ENCODE peak calls at places on chromosome 5, in five cellular contexts. U, F, T, X and Z are unnamed samples.

GRCh38 chr5:1537166-1538154 is 13.7 kb upstream of the LPCAT1 start:
- DNase-seq in U (no peak), F (peak), T (no peak), X (no peak), Z (no peak)

GRCh38 chr5:1279443-1280151 is 15.3 kb downstream of the TERT start:
- DNase-seq in U (no peak), F (no peak), T (no peak), X (no peak), Z (no peak)

GRCh38 chr5:75367401-75367800 is 30.4 kb downstream of the HMGCR start:
- DNase-seq in U (no peak), F (no peak), T (no peak), X (no peak), Z (peak)

GRCh38 chr5:14153932-14154646 is 10.9 kb downstream of the TRIO start:
- DNase-seq in U (no peak), F (no peak), T (no peak), X (no peak), Z (peak)

GRCh38 chr5:53411388-53411787 is 69.0 kb upstream of the FST start:
- DNase-seq in U (no peak), F (no peak), T (no peak), X (no peak), Z (peak)

GRCh38 chr5:127912411-127912810 is 171.2 kb upstream of the SLC12A2 start:
- DNase-seq in U (no peak), F (no peak), T (no peak), X (no peak), Z (no peak)

GRCh38 chr5:55636711-55637110 is 75.4 kb downstream of the SLC38A9 start:
- DNase-seq in U (no peak), F (no peak), T (peak), X (no peak), Z (peak)

GRCh38 chr5:947626-948471 is 55.2 kb downstream of the TRIP13 start:
- DNase-seq in U (no peak), F (no peak), T (no peak), X (no peak), Z (no peak)

GRCh38 chr5:163506726-163507125 is 1.3 kb downstream of the MAT2B start:
- DNase-seq in U (no peak), F (no peak), T (no peak), X (no peak), Z (peak)

GRCh38 chr5:151498395-151499155 is 51.2 kb downstream of the SLC36A1 start:
- DNase-seq in U (no peak), F (no peak), T (no peak), X (no peak), Z (no peak)

GRCh38 chr5:103093727-103094126 is 26.2 kb downstream of the GIN1 start:
- DNase-seq in U (no peak), F (no peak), T (no peak), X (no peak), Z (no peak)

GRCh38 chr5:115838885-115839518 is 2.4 kb downstream of the ATG12 start:
- DNase-seq in U (peak), F (no peak), T (peak), X (peak), Z (peak)

GRCh38 chr5:16504571-16504970 is 39.0 kb upstream of the ZNF622 start:
- DNase-seq in U (no peak), F (no peak), T (no peak), X (no peak), Z (no peak)

GRCh38 chr5:56585973-56586740 is 229.2 kb upstream of the MAP3K1 start:
- DNase-seq in U (no peak), F (no peak), T (no peak), X (no peak), Z (peak)

GRCh38 chr5:172540099-172540870 is 86.0 kb upstream of the SH3PXD2B start:
- DNase-seq in U (no peak), F (peak), T (no peak), X (no peak), Z (no peak)

GRCh38 chr5:144958002-144958401 is 787.3 kb downstream of the KCTD16 start:
- DNase-seq in U (no peak), F (no peak), T (no peak), X (no peak), Z (no peak)

GRCh38 chr5:74767579-74767913 is 497 bp downstream of the NSA2 start:
- DNase-seq in U (no peak), F (no peak), T (peak), X (no peak), Z (peak)

GRCh38 chr5:90549223-90549622 is 9.4 kb upstream of the ADGRV1 start:
- DNase-seq in U (no peak), F (no peak), T (no peak), X (no peak), Z (no peak)

GRCh38 chr5:23468658-23469057 is 38.8 kb upstream of the PRDM9 start:
- DNase-seq in U (no peak), F (no peak), T (no peak), X (no peak), Z (no peak)

GRCh38 chr5:107893642-107894041 is 222.9 kb upstream of the EFNA5 start:
- DNase-seq in U (no peak), F (no peak), T (no peak), X (no peak), Z (peak)

GRCh38 chr5:171149772-171150171 is 159.3 kb upstream of the TLX3 start:
- DNase-seq in U (no peak), F (no peak), T (no peak), X (no peak), Z (no peak)

GRCh38 chr5:35617060-35617434 is 616 bp upstream of the SPEF2 start:
- DNase-seq in U (no peak), F (no peak), T (no peak), X (no peak), Z (no peak)

GRCh38 chr5:60473654-60474053 is 226.3 kb downstream of the DEPDC1B start:
- DNase-seq in U (no peak), F (no peak), T (peak), X (no peak), Z (no peak)
- TF ChIP-seq USF2 in U (no peak), F (no peak), T (no peak), X (no peak), Z (no peak)

GRCh38 chr5:81787843-81788242 is 36.9 kb upstream of the SSBP2 start:
- DNase-seq in U (no peak), F (peak), T (no peak), X (no peak), Z (peak)
- H3K9ac ChIP-seq in U (no peak), F (no peak), T (no peak), X (no peak), Z (no peak)

GRCh38 chr5:132839426-132840301 is 9.2 kb upstream of the SHROOM1 start:
- DNase-seq in U (no peak), F (no peak), T (peak), X (no peak), Z (peak)
- TF ChIP-seq USF2 in U (no peak), F (no peak), T (no peak), X (no peak), Z (no peak)

GRCh38 chr5:181191526-181192336 is 13.3 kb downstream of the TRIM7 start:
- DNase-seq in U (peak), F (peak), T (peak), X (peak), Z (peak)
- H3K9ac ChIP-seq in U (peak), F (peak), T (peak), X (peak), Z (peak)

GRCh38 chr5:142803428-142804111 is 33.4 kb downstream of the ARHGAP26 start:
- DNase-seq in U (no peak), F (no peak), T (no peak), X (no peak), Z (peak)
- TF ChIP-seq USF2 in U (no peak), F (no peak), T (no peak), X (no peak), Z (no peak)

GRCh38 chr5:149374303-149374702 is 4.8 kb downstream of the IL17B start:
- DNase-seq in U (peak), F (no peak), T (no peak), X (no peak), Z (no peak)
- H3K9ac ChIP-seq in U (no peak), F (no peak), T (no peak), X (no peak), Z (no peak)

GRCh38 chr5:139717221-139717620 is 69.1 kb downstream of the CXXC5 start:
- DNase-seq in U (no peak), F (no peak), T (no peak), X (no peak), Z (no peak)
- TF ChIP-seq USF2 in U (no peak), F (no peak), T (no peak), X (no peak), Z (no peak)

GRCh38 chr5:34009610-34010009 is 1.8 kb upstream of the AMACR start:
- DNase-seq in U (no peak), F (no peak), T (no peak), X (no peak), Z (no peak)

GRCh38 chr5:34008721-34009120 is 871 bp upstream of the AMACR start:
- DNase-seq in U (no peak), F (no peak), T (no peak), X (no peak), Z (no peak)

GRCh38 chr5:34005211-34005610 is 2.6 kb downstream of the AMACR start:
- DNase-seq in U (no peak), F (no peak), T (no peak), X (no peak), Z (peak)

GRCh38 chr5:34007675-34008600 is at the start of gene AMACR:
- DNase-seq in U (peak), F (peak), T (peak), X (peak), Z (peak)

GRCh38 chr5:34007116-34007674 is 655 bp downstream of the AMACR start:
- DNase-seq in U (peak), F (no peak), T (no peak), X (peak), Z (no peak)
- H3K9ac ChIP-seq in U (peak), F (peak), T (peak), X (peak), Z (peak)

DNA sequence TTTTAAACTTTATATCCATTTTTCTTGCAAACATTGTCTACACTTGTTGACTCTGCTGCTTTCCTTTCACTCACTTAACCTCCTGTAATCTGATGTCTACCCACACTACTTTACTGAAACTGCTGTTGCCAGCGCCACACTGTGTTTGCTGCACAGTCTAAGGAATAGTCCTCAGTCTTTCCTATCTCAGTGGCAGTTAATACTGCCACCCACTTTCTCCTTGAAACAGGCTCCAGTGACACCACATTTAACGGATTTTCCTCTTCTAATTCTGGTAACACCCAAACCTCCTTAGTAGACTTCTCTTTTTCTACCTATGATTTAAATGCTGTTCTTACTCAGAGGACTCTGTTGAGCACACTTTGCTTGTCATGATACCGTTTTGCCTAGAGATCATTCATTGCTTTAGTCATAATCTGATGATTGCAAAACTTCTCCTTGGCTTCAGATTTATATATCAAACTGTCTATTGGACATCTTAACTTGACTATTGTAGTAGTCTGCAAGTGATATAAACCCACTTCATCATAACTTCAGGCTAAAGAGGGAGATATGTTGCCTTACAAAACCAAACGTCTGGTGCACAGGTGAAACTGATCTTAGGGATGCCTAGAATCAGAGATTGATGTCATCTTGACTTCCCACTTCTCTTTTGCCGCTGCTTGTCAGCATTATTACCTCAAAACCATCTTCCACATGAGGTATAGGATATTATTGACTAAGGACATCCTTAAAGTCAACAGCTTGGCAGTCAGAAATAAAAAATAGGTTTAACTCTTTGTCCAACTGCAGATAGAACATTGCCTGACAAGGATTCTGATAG is 94.1 kb downstream of the CDC42SE2 start:
- DNase-seq in U (no peak), F (no peak), T (no peak), X (no peak), Z (no peak)
- TF ChIP-seq USF2 in U (no peak), F (no peak), T (no peak), X (no peak), Z (no peak)